ENCODE peak calls at places on chromosomes 13 and 19, in nine cellular contexts. B, T, H, O, L, F, S, C and W are unnamed samples.

GRCh38 chr19:30367421-30367820 is 4.8 kb upstream of the ZNF536 start:
- DNase-seq in F (no peak), L (no peak), B (no peak), O (no peak), C (no peak), S (no peak), H (no peak), T (no peak), W (no peak)

GRCh38 chr19:37007587-37008220 is 70.5 kb upstream of the ZNF420 start:
- DNase-seq in O (no peak), F (peak), C (peak), H (no peak), B (peak), S (no peak), T (peak), L (peak), W (no peak)

GRCh38 chr19:47813304-47813994 is 8.3 kb upstream of the CRX start:
- DNase-seq in F (no peak), H (peak), B (peak), L (peak), S (peak), O (no peak), T (peak), C (no peak), W (no peak)

GRCh38 chr19:395467-395866 is 13.5 kb downstream of the C2CD4C start:
- DNase-seq in O (no peak), B (no peak), L (no peak), C (no peak), H (no peak), F (no peak), S (no peak), T (no peak), W (no peak)

GRCh38 chr13:50843256-50844043 is at the start of gene DLEU7:
- DNase-seq in B (peak), F (no peak), O (no peak), T (no peak), C (no peak), L (no peak), S (peak), H (peak), W (no peak)

GRCh38 chr13:77859450-77859849 is 59.2 kb downstream of the EDNRB start:
- DNase-seq in S (peak), O (no peak), B (no peak), F (peak), L (no peak), H (no peak), T (no peak), C (no peak), W (no peak)

GRCh38 chr13:97012251-97013048 is 18.2 kb upstream of the OXGR1 start:
- DNase-seq in B (no peak), L (no peak), H (no peak), S (no peak), T (no peak), F (no peak), C (no peak), O (no peak), W (no peak)

GRCh38 chr13:26340812-26341211 is 86.9 kb downstream of the CDK8 start:
- DNase-seq in S (no peak), O (no peak), C (no peak), L (no peak), B (no peak), T (no peak), H (no peak), F (no peak), W (no peak)

GRCh38 chr19:42360787-42361544 is 29.1 kb downstream of the CNFN start:
- DNase-seq in T (no peak), C (no peak), H (no peak), S (no peak), L (no peak), B (no peak), O (no peak), F (no peak), W (no peak)

GRCh38 chr13:112366907-112367646 is 9.1 kb upstream of the SPACA7 start:
- DNase-seq in B (no peak), O (no peak), T (no peak), C (no peak), H (no peak), F (no peak), L (no peak), S (no peak), W (no peak)

GRCh38 chr19:1264801-1265610 is 4.1 kb upstream of the CIRBP start:
- DNase-seq in S (no peak), C (no peak), B (peak), O (no peak), L (no peak), F (peak), H (no peak), T (no peak), W (peak)

GRCh38 chr13:103354189-103354588 is 288.0 kb upstream of the SLC10A2 start:
- DNase-seq in T (no peak), H (no peak), L (no peak), C (no peak), O (no peak), S (no peak), B (no peak), F (no peak), W (no peak)

GRCh38 chr19:38395381-38396127 is 7.1 kb downstream of the SPRED3 start:
- DNase-seq in H (no peak), B (peak), F (no peak), O (no peak), C (no peak), T (peak), L (peak), S (no peak), W (no peak)

GRCh38 chr13:20610006-20610405 is 43.0 kb downstream of the IFT88 start:
- DNase-seq in H (no peak), B (no peak), S (no peak), T (no peak), O (no peak), C (no peak), F (no peak), L (no peak), W (no peak)

GRCh38 chr19:15432629-15433518 is 14.1 kb upstream of the AKAP8L start:
- DNase-seq in F (peak), H (peak), B (peak), T (peak), L (peak), S (peak), C (peak), O (peak), W (no peak)

GRCh38 chr19:30223866-30224688 is 148.1 kb upstream of the ZNF536 start:
- DNase-seq in B (no peak), F (no peak), C (no peak), O (no peak), S (no peak), L (no peak), H (no peak), T (no peak), W (no peak)

GRCh38 chr13:23934481-23934880 is 37.2 kb upstream of the C1QTNF9B start:
- DNase-seq in L (no peak), C (no peak), H (no peak), F (no peak), O (no peak), B (no peak), T (no peak), S (no peak), W (no peak)

GRCh38 chr13:24038846-24039330 is 121.6 kb upstream of the SPATA13 start:
- DNase-seq in F (no peak), H (peak), O (peak), S (no peak), T (no peak), L (no peak), C (no peak), B (no peak), W (no peak)

GRCh38 chr19:34480971-34481821 is at the start of gene WTIP:
- DNase-seq in L (no peak), B (no peak), O (no peak), F (no peak), T (no peak), S (peak), C (no peak), H (peak), W (no peak)

GRCh38 chr19:55099557-55100506 is 17.6 kb downstream of the PPP1R12C start:
- DNase-seq in O (no peak), L (no peak), H (no peak), B (no peak), C (no peak), T (no peak), F (no peak), S (no peak), W (no peak)

GRCh38 chr19:28242317-28242927 is 970.5 kb downstream of the UQCRFS1 start:
- DNase-seq in B (peak), F (no peak), S (peak), T (no peak), H (peak), O (no peak), L (peak), C (no peak), W (no peak)

GRCh38 chr13:20197361-20197834 is 4.7 kb upstream of the GJB2 start:
- DNase-seq in S (no peak), B (peak), F (no peak), L (peak), H (no peak), T (no peak), C (no peak), O (no peak), W (no peak)